ENCODE peak calls at places on chromosomes 16 and 17, in four cellular contexts. One of them, this sample, is unnamed.

GRCh38 chr17:38550661-38551060 is 55.1 kb downstream of the SRCIN1 start:
- DNase-seq in transverse colon: no peak
- DNase-seq in IMR-90: peak; percentile 54
- DNase-seq in fibroblast of the aortic adventitia: peak; percentile 76
- DNase-seq in this sample: no peak

GRCh38 chr16:11234884-11235702 is 20.9 kb downstream of the SOCS1 start:
- DNase-seq in transverse colon: no peak
- DNase-seq in IMR-90: peak; percentile 24
- DNase-seq in fibroblast of the aortic adventitia: no peak
- DNase-seq in this sample: no peak

GRCh38 chr17:2174048-2174447 is 119.1 kb downstream of the HIC1 start:
- DNase-seq in transverse colon: no peak
- DNase-seq in IMR-90: peak; percentile 83
- DNase-seq in fibroblast of the aortic adventitia: peak; percentile 59
- DNase-seq in this sample: no peak

GRCh38 chr16:57284952-57285263 is 436 bp upstream of the PLLP start:
- DNase-seq in transverse colon: no peak
- DNase-seq in IMR-90: no peak
- DNase-seq in fibroblast of the aortic adventitia: no peak
- DNase-seq in this sample: no peak

GRCh38 chr17:17051791-17052461 is 9.7 kb downstream of the MPRIP start:
- DNase-seq in transverse colon: peak; percentile 57
- DNase-seq in IMR-90: peak; percentile 15
- DNase-seq in fibroblast of the aortic adventitia: no peak
- DNase-seq in this sample: no peak

GRCh38 chr17:59830007-59830630 is 62.6 kb downstream of the TUBD1 start:
- DNase-seq in transverse colon: no peak
- DNase-seq in IMR-90: peak; percentile 63
- DNase-seq in fibroblast of the aortic adventitia: peak; percentile 85
- DNase-seq in this sample: no peak

GRCh38 chr16:74949309-74949708 is 35.6 kb downstream of the WDR59 start:
- DNase-seq in transverse colon: no peak
- DNase-seq in IMR-90: no peak
- DNase-seq in fibroblast of the aortic adventitia: no peak
- DNase-seq in this sample: no peak

GRCh38 chr16:71846443-71846842 is 667 bp downstream of the ATXN1L start:
- DNase-seq in transverse colon: peak; percentile 20
- DNase-seq in IMR-90: no peak
- DNase-seq in fibroblast of the aortic adventitia: peak; percentile 27
- DNase-seq in this sample: peak; percentile 41

GRCh38 chr17:37742114-37742761 is 2.6 kb downstream of the HNF1B start:
- DNase-seq in transverse colon: no peak
- DNase-seq in IMR-90: peak; percentile 20
- DNase-seq in fibroblast of the aortic adventitia: peak; percentile 24
- DNase-seq in this sample: no peak

GRCh38 chr16:55240933-55241332 is 83.1 kb upstream of the IRX6 start:
- DNase-seq in transverse colon: no peak
- DNase-seq in IMR-90: no peak
- DNase-seq in fibroblast of the aortic adventitia: no peak
- DNase-seq in this sample: no peak

GRCh38 chr17:21164226-21165019 is 37.7 kb downstream of the DHRS7B start:
- DNase-seq in transverse colon: no peak
- DNase-seq in IMR-90: no peak
- DNase-seq in fibroblast of the aortic adventitia: peak; percentile 44
- DNase-seq in this sample: no peak

GRCh38 chr16:66930189-66930588 is 4.0 kb downstream of the CIAO2B start:
- DNase-seq in transverse colon: peak; percentile 35
- DNase-seq in IMR-90: peak; percentile 85
- DNase-seq in fibroblast of the aortic adventitia: peak; percentile 52
- DNase-seq in this sample: no peak

GRCh38 chr17:72297326-72298115 is 176.7 kb downstream of the SOX9 start:
- DNase-seq in transverse colon: no peak
- DNase-seq in IMR-90: peak; percentile 69
- DNase-seq in fibroblast of the aortic adventitia: peak; percentile 14
- DNase-seq in this sample: no peak

GRCh38 chr17:39787743-39788484 is 50.2 kb downstream of the GRB7 start:
- DNase-seq in transverse colon: no peak
- DNase-seq in IMR-90: no peak
- DNase-seq in fibroblast of the aortic adventitia: no peak
- DNase-seq in this sample: no peak

GRCh38 chr16:68070811-68071546 is 14.2 kb upstream of the NFATC3 start:
- DNase-seq in transverse colon: no peak
- DNase-seq in IMR-90: no peak
- DNase-seq in fibroblast of the aortic adventitia: no peak
- DNase-seq in this sample: no peak
- TF ChIP-seq CTCF in transverse colon: no peak
- TF ChIP-seq CTCF in IMR-90: no peak
- TF ChIP-seq CTCF in fibroblast of the aortic adventitia: no peak
- TF ChIP-seq CTCF in this sample: no peak

GRCh38 chr17:76869878-76870714 is 1.9 kb downstream of the MGAT5B start:
- DNase-seq in transverse colon: no peak
- DNase-seq in IMR-90: peak; percentile 12
- DNase-seq in fibroblast of the aortic adventitia: no peak
- DNase-seq in this sample: no peak
- H3K4me3 ChIP-seq in transverse colon: no peak overlapping the region
- H3K4me3 ChIP-seq in IMR-90: no peak overlapping the region
- H3K4me3 ChIP-seq in fibroblast of the aortic adventitia: no peak overlapping the region
- H3K4me3 ChIP-seq in this sample: no peak overlapping the region

GRCh38 chr16:62194828-62195227 is 158.6 kb upstream of the CDH8 start:
- DNase-seq in transverse colon: no peak
- DNase-seq in IMR-90: no peak
- DNase-seq in fibroblast of the aortic adventitia: no peak
- DNase-seq in this sample: no peak

DNA sequence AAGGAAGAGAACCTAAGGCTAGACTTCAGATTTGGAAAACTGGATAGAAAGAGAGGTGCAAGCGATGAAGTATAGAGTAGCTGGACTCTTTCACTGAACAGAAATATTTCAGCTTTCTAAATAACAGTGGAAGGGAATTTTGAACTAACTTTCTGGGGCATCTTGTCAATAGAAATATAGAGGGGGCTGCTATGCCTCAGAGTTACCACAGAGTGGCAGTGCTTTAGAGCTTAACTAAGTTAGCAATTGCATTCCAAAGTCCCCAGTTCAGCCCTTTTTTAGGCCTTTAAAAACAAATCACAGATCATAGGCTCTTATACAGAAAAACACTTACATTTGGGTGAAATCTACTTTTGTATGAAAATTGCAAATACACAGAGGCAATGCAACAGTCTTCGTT is 154.2 kb upstream of the CDH8 start:
- DNase-seq in transverse colon: no peak
- DNase-seq in IMR-90: no peak
- DNase-seq in fibroblast of the aortic adventitia: no peak
- DNase-seq in this sample: no peak
- TF ChIP-seq CTCF in transverse colon: no peak
- TF ChIP-seq CTCF in IMR-90: no peak
- TF ChIP-seq CTCF in fibroblast of the aortic adventitia: no peak
- TF ChIP-seq CTCF in this sample: no peak

DNA sequence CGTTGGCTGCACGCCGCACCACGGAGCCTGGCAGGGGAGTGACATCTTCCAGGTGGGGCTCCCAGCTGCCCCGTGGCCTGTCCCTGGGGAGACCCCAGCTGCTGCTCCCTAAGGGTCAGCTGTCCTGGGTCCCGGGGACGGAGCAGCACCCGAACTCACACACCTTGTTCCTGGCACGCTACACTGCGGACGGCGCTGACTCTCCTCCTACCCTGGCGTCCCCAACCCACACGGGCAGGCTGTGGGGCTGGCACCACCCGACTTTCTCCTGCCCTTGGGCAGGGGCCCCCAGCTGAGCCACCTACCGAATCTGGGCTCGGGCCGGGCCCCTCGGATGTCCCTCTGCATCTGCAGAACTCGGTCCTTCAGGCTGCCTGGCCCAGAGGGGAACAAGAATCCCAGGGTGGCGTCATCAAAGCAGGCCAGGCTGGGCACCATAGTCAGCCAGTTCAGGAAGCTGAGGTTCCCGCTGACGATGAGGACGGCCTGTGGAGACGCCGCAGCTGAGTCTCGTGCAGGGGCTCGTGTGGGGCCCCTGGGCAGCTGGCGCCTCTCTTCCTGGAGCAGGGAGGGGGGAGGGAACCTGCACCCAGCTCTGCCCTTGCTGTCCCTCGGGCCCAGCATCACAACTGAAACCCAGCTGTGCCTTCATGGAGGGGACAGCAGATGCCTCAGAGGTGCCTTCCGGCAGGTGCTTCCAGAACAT is 70.5 kb upstream of the GNG13 start:
- DNase-seq in transverse colon: peak; percentile 19
- DNase-seq in IMR-90: no peak
- DNase-seq in fibroblast of the aortic adventitia: no peak
- DNase-seq in this sample: no peak
- H3K4me3 ChIP-seq in transverse colon: no peak overlapping the region
- H3K4me3 ChIP-seq in IMR-90: no peak overlapping the region
- H3K4me3 ChIP-seq in fibroblast of the aortic adventitia: no peak overlapping the region
- H3K4me3 ChIP-seq in this sample: no peak overlapping the region

DNA sequence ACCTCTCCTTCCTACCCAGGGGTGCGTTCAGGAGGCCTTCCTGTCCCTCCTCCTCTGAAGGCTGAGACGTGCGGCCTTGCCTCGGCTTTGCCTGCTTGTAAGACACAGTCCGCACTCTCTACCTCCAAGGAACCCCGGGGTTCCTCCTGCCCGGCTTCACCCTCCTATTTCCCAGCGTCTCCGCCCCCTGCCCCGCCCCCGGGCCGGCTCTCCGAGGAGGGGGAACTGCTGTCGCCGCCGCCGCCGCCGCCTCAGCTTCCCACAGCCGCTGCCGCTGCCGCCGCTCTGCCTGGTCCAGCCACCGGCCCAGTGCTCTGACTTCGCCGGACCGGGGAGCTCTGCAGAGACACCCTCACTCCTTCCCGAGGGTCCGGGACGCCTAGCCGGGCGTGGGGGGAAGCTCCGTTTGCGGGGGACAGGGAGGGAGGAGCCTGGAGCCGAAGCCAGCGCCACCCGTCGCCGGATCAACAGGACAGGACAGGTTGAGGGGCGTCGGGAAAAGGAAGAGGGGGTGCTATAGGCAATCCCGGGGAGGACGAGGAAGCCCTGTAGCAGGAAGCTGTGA is 1.2 kb upstream of the FGF11 start:
- DNase-seq in transverse colon: peak; percentile 54
- DNase-seq in IMR-90: no peak
- DNase-seq in fibroblast of the aortic adventitia: no peak
- DNase-seq in this sample: no peak
- TF ChIP-seq CTCF in transverse colon: no peak
- TF ChIP-seq CTCF in IMR-90: no peak
- TF ChIP-seq CTCF in fibroblast of the aortic adventitia: no peak
- TF ChIP-seq CTCF in this sample: no peak

GRCh38 chr17:57782642-57783337 is 37.7 kb upstream of the CCDC182 start:
- DNase-seq in transverse colon: no peak
- DNase-seq in IMR-90: no peak
- DNase-seq in fibroblast of the aortic adventitia: no peak
- DNase-seq in this sample: no peak
- H3K4me3 ChIP-seq in transverse colon: no peak overlapping the region
- H3K4me3 ChIP-seq in IMR-90: no peak overlapping the region
- H3K4me3 ChIP-seq in fibroblast of the aortic adventitia: no peak overlapping the region
- H3K4me3 ChIP-seq in this sample: no peak overlapping the region

DNA sequence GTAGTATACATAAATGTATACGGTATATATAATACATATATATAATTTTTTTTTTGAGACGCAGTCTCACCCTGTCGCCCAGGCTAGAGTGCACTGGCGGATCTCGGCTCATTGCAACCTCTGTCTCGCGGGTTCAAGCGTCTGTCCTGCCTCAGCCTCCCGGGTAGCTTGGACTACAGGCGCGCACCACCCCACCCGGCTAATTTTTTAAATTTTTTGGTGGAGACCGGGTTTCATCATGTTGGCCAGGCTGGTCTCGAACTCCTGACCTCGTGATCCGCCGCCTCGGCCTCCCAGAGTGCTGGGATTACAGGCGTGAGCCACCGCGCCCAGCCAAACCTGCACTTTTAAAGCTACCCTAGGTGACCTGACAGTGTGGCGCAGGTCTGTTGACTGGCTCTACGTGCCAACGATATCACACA is 745 bp downstream of the PAM16 start:
- DNase-seq in transverse colon: no peak
- DNase-seq in IMR-90: no peak
- DNase-seq in fibroblast of the aortic adventitia: no peak
- DNase-seq in this sample: no peak
- TF ChIP-seq CTCF in transverse colon: no peak
- TF ChIP-seq CTCF in IMR-90: no peak
- TF ChIP-seq CTCF in fibroblast of the aortic adventitia: no peak
- TF ChIP-seq CTCF in this sample: no peak

GRCh38 chr17:47315451-47316266 is 8.1 kb upstream of the EFCAB13 start:
- DNase-seq in transverse colon: peak; percentile 33
- DNase-seq in IMR-90: peak; percentile 99
- DNase-seq in fibroblast of the aortic adventitia: peak; percentile 90
- DNase-seq in this sample: peak; percentile 38
- H3K4me3 ChIP-seq in transverse colon: no peak overlapping the region
- H3K4me3 ChIP-seq in IMR-90: no peak overlapping the region
- H3K4me3 ChIP-seq in fibroblast of the aortic adventitia: no peak overlapping the region
- H3K4me3 ChIP-seq in this sample: no peak overlapping the region